ENCODE peak calls at places on chromosomes 16 and 17, in five cellular contexts. O, D, T, K and I are unnamed samples.

GRCh38 chr16:60204221-60204620 is 1470.1 kb upstream of the GOT2 start:
- DNase-seq in O (peak), D (no peak), T (no peak), K (no peak), I (peak)

GRCh38 chr17:81804559-81805399 is 829 bp downstream of the GCGR start:
- DNase-seq in O (no peak), D (no peak), T (no peak), K (no peak), I (no peak)

GRCh38 chr17:33778505-33779398 is 476.3 kb upstream of the CCL2 start:
- DNase-seq in O (peak), D (peak), T (peak), K (peak), I (peak)

GRCh38 chr17:33371377-33371776 is 78.3 kb upstream of the ASIC2 start:
- DNase-seq in O (no peak), D (no peak), T (no peak), K (no peak), I (peak)

GRCh38 chr16:12177643-12178042 is 201.1 kb downstream of the SNX29 start:
- DNase-seq in O (no peak), D (no peak), T (no peak), K (no peak), I (no peak)

GRCh38 chr16:4345439-4346204 is 5.5 kb downstream of the PAM16 start:
- DNase-seq in O (no peak), D (no peak), T (no peak), K (no peak), I (no peak)

GRCh38 chr17:22496450-22496849 is 804.1 kb downstream of the KCNJ18 start:
- DNase-seq in O (no peak), D (no peak), T (no peak), K (no peak), I (no peak)

GRCh38 chr16:26614102-26614864 is 452.4 kb upstream of the C16orf82 start:
- DNase-seq in O (no peak), D (no peak), T (no peak), K (no peak), I (no peak)

GRCh38 chr17:62822080-62822904 is 14.2 kb upstream of the MARCHF10 start:
- DNase-seq in O (no peak), D (peak), T (no peak), K (no peak), I (no peak)

GRCh38 chr16:75003931-75004330 is 5.1 kb downstream of the ZNRF1 start:
- DNase-seq in O (no peak), D (no peak), T (no peak), K (no peak), I (no peak)

GRCh38 chr16:51084074-51084928 is 66.8 kb downstream of the SALL1 start:
- DNase-seq in O (peak), D (peak), T (no peak), K (no peak), I (no peak)

GRCh38 chr16:49696414-49697101 is 159.4 kb downstream of the ZNF423 start:
- DNase-seq in O (no peak), D (no peak), T (no peak), K (no peak), I (no peak)

GRCh38 chr16:71461686-71462648 is at the start of gene ZNF23:
- DNase-seq in O (peak), D (peak), T (peak), K (peak), I (peak)

GRCh38 chr17:7173687-7174602 is 5.2 kb downstream of the ASGR1 start:
- DNase-seq in O (no peak), D (peak), T (no peak), K (no peak), I (peak)

GRCh38 chr16:67391424-67392300 is 1.6 kb downstream of the TPPP3 start:
- DNase-seq in O (peak), D (no peak), T (peak), K (no peak), I (no peak)

GRCh38 chr16:89828870-89829629 is 775 bp downstream of the SPIRE2 start:
- DNase-seq in O (no peak), D (no peak), T (no peak), K (no peak), I (no peak)

GRCh38 chr17:81035389-81036127 is 607 bp downstream of the BAIAP2 start:
- DNase-seq in O (no peak), D (peak), T (no peak), K (no peak), I (no peak)

GRCh38 chr16:54447606-54448440 is 161.2 kb upstream of the IRX3 start:
- DNase-seq in O (peak), D (peak), T (peak), K (peak), I (peak)

GRCh38 chr17:56914641-56915263 is 903 bp upstream of the TRIM25 start:
- DNase-seq in O (no peak), D (no peak), T (peak), K (no peak), I (no peak)

GRCh38 chr16:29653436-29653835 is 9.6 kb upstream of the SPN start:
- DNase-seq in O (no peak), D (no peak), T (no peak), K (no peak), I (no peak)

GRCh38 chr16:6690741-6691140 is 641.9 kb upstream of the RBFOX1 start:
- DNase-seq in O (no peak), D (no peak), T (no peak), K (no peak), I (no peak)

GRCh38 chr16:4945560-4946502 is 8.9 kb upstream of the PPL start:
- DNase-seq in O (peak), D (no peak), T (peak), K (no peak), I (peak)

GRCh38 chr16:83305092-83305491 is 502.7 kb upstream of the HSBP1 start:
- DNase-seq in O (peak), D (peak), T (no peak), K (peak), I (peak)

GRCh38 chr16:53740476-53740875 is 36.5 kb downstream of the FTO start:
- DNase-seq in O (peak), D (no peak), T (no peak), K (no peak), I (no peak)

GRCh38 chr16:11706180-11706742 is 36.4 kb downstream of the TXNDC11 start:
- DNase-seq in O (no peak), D (no peak), T (no peak), K (peak), I (no peak)

GRCh38 chr17:78924481-78925151 is 571 bp downstream of the TIMP2 start:
- DNase-seq in O (peak), D (peak), T (no peak), K (no peak), I (no peak)

GRCh38 chr17:30720013-30720471 is 104.5 kb downstream of the CRLF3 start:
- DNase-seq in O (no peak), D (no peak), T (no peak), K (no peak), I (no peak)

GRCh38 chr16:11793840-11794239 is 3.2 kb downstream of the ZC3H7A start:
- DNase-seq in O (no peak), D (no peak), T (no peak), K (no peak), I (no peak)

GRCh38 chr17:75901727-75902126 is 3.0 kb downstream of the MRPL38 start:
- DNase-seq in O (no peak), D (no peak), T (no peak), K (no peak), I (no peak)

GRCh38 chr16:56882077-56882476 is 17.1 kb downstream of the SLC12A3 start:
- DNase-seq in O (no peak), D (no peak), T (no peak), K (no peak), I (no peak)

GRCh38 chr16:10581507-10581906 is 1.1 kb upstream of the EMP2 start:
- DNase-seq in O (peak), D (peak), T (no peak), K (peak), I (no peak)

GRCh38 chr17:78120971-78121800 is 7.4 kb downstream of the TMC6 start:
- DNase-seq in O (no peak), D (no peak), T (no peak), K (no peak), I (no peak)

GRCh38 chr17:14038206-14038605 is 31.1 kb upstream of the COX10 start:
- DNase-seq in O (peak), D (peak), T (no peak), K (peak), I (no peak)

GRCh38 chr16:19618876-19619275 is 63.4 kb downstream of the VPS35L start:
- DNase-seq in O (no peak), D (no peak), T (no peak), K (no peak), I (no peak)

GRCh38 chr16:3578121-3578520 is 918 bp upstream of the NLRC3 start:
- DNase-seq in O (no peak), D (no peak), T (no peak), K (no peak), I (no peak)

DNA sequence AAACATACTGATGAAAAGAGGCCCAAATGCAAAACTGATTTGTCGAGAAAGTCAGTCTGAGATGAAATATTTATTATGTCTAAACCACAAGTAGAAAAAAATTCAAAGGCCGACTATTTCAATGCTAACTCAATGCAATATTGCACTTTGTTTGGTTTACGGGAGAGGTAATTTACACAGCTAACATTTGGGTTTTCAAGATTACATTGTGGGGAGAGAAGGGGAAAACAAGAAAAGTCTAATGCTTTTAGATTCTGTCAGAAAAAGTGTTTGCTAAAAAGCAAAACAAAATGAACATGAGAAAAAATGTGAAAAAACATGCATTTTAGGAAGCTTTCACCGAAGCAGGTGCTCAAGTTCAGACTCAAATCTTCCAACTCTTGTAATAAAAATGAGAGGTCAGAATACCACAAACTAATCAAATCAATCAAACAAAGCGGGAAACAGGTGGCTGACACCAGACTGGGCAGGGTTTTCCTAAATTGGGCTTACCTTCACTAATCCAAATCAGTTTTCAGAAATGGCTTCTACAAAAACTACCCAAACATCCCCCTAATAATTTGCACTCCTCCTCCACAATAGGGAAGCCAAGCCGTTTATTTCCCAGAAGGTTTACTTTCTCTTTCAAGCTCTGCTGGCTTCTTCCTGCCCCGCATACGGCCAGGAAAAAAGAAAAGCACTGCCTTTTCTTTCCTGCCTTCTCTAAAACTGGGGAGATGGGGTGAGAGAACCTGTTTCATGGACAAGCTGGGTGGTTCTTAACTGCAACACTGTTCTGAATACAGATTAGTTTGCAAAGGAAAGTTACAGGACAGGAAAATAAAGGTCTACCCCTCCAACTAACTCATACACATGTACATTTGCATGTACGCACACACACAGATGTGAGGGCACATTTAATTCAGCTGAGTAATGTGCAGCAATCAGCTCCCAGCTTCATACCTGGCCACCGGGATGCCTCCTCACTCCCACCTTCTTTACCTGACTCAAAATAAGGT is 9.3 kb downstream of the STAT3 start:
- DNase-seq in O (peak), D (peak), T (no peak), K (peak), I (peak)
- H3K4me3 ChIP-seq in O (peak), D (no peak), T (peak), K (peak), I (peak)

DNA sequence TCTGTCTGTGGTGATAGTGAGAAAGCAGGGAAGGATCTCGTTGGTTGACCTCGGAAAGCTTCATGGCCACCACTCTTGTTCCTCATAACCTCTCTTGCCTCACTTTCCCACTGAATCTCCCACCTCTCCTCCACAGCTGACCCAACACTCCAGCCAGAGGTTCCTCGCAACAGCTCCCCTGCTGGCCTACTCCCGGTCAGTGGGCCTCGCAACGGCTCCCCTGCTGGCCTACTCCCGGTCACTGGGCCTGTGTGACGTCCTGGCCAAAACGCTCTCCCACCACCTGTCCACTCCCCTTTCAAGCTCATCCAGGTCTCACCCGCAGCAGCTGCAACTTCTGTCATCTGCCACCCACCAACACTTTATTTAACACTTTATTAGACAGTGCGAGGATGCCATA is 149.1 kb downstream of the VPS53 start:
- DNase-seq in O (no peak), D (no peak), T (peak), K (no peak), I (no peak)
- TF ChIP-seq CTCF in O (no peak), D (peak), T (peak), K (peak), I (no peak)

GRCh38 chr17:19485800-19486340 is 47.8 kb upstream of the SLC47A1 start:
- DNase-seq in O (no peak), D (no peak), T (no peak), K (no peak), I (no peak)
- H3K4me3 ChIP-seq in O (no peak), D (no peak), T (no peak), K (no peak), I (no peak)

GRCh38 chr16:31693733-31694132 is 166.0 kb downstream of the AHSP start:
- DNase-seq in O (no peak), D (no peak), T (no peak), K (no peak), I (no peak)
- TF ChIP-seq CTCF in O (no peak), D (no peak), T (no peak), K (no peak), I (no peak)

GRCh38 chr16:70427786-70428177 is 11.1 kb downstream of the ST3GAL2 start:
- DNase-seq in O (no peak), D (no peak), T (no peak), K (no peak), I (no peak)
- H3K4me3 ChIP-seq in O (no peak), D (no peak), T (peak), K (no peak), I (no peak)

GRCh38 chr17:3635474-3636153 is 436 bp downstream of the SHPK start:
- DNase-seq in O (no peak), D (no peak), T (no peak), K (no peak), I (no peak)
- TF ChIP-seq CTCF in O (no peak), D (no peak), T (no peak), K (no peak), I (no peak)